ENCODE peak calls at places on chromosomes 13 and 19, in eight cellular contexts. J, F, C, B, O, Y, X and S are unnamed samples.

GRCh38 chr13:50451609-50452008 is 391.9 kb downstream of the DLEU7 start:
- DNase-seq in X (no peak), Y (no peak), B (no peak), F (no peak), O (no peak), C (no peak), J (no peak), S (no peak)

GRCh38 chr13:21696865-21697448 is 26.1 kb downstream of the FGF9 start:
- DNase-seq in X (no peak), C (no peak), J (no peak), B (no peak), F (no peak), Y (no peak), O (no peak), S (no peak)

GRCh38 chr13:113849546-113849945 is 14.3 kb downstream of the GAS6 start:
- DNase-seq in C (no peak), O (no peak), B (no peak), J (no peak), X (no peak), F (no peak), Y (no peak), S (no peak)

GRCh38 chr19:50204811-50205675 is 1.6 kb downstream of the MYH14 start:
- DNase-seq in F (peak; percentile 79), B (peak; percentile 52), Y (peak; percentile 71), C (peak; percentile 93), J (no peak), X (no peak), O (no peak), S (no peak)

GRCh38 chr13:82905071-82905470 is 977.2 kb downstream of the SLITRK1 start:
- DNase-seq in J (no peak), F (no peak), B (no peak), O (no peak), C (no peak), Y (no peak), X (no peak), S (no peak)

GRCh38 chr13:52599037-52599852 is 43.0 kb upstream of the HNRNPA1L2 start:
- DNase-seq in C (no peak), B (no peak), O (no peak), J (no peak), X (no peak), F (no peak), Y (no peak), S (no peak)

GRCh38 chr19:49497047-49497789 is 984 bp downstream of the RPS11 start:
- DNase-seq in F (peak; percentile 71), C (no peak), X (no peak), O (no peak), B (peak; percentile 63), Y (peak; percentile 32), J (no peak), S (no peak)

GRCh38 chr13:51323824-51324511 is 15.5 kb upstream of the SERPINE3 start:
- DNase-seq in F (no peak), C (no peak), J (no peak), Y (no peak), X (no peak), O (no peak), B (no peak), S (no peak)

GRCh38 chr19:34667349-34668076 is 9.4 kb downstream of the SCGB2B2 start:
- DNase-seq in X (no peak), B (no peak), F (no peak), O (no peak), Y (no peak), C (no peak), J (no peak), S (no peak)

GRCh38 chr19:55118401-55118991 is 1.1 kb upstream of the PPP1R12C start:
- DNase-seq in Y (peak; percentile 52), O (no peak), J (no peak), X (no peak), B (peak; percentile 19), F (peak; percentile 84), C (peak; percentile 56), S (no peak)

GRCh38 chr13:80444240-80445015 is 103.5 kb upstream of the SPRY2 start:
- DNase-seq in O (no peak), J (no peak), X (no peak), F (no peak), Y (no peak), B (no peak), C (no peak), S (no peak)

GRCh38 chr19:49106648-49107135 is 7.5 kb upstream of the LIN7B start:
- DNase-seq in J (no peak), O (no peak), Y (peak; percentile 62), F (no peak), B (peak; percentile 67), C (peak; percentile 48), X (no peak), S (no peak)

GRCh38 chr19:40091205-40092129 is 724 bp upstream of the ZNF780A start:
- DNase-seq in J (no peak), O (no peak), X (no peak), Y (no peak), B (no peak), C (no peak), F (no peak), S (no peak)

GRCh38 chr13:36362914-36363313 is 16.7 kb upstream of the SPART start:
- DNase-seq in F (no peak), J (no peak), O (no peak), Y (no peak), B (no peak), X (no peak), C (no peak), S (no peak)

GRCh38 chr19:18349524-18350128 is 9.2 kb downstream of the PGPEP1 start:
- DNase-seq in J (no peak), Y (peak; percentile 48), O (no peak), X (no peak), B (peak; percentile 43), C (no peak), F (peak; percentile 59), S (no peak)

GRCh38 chr19:27859689-27860088 is 1353.3 kb downstream of the UQCRFS1 start:
- DNase-seq in O (no peak), B (no peak), Y (no peak), J (no peak), C (no peak), F (no peak), X (no peak), S (no peak)

GRCh38 chr19:7926021-7926726 is at the start of gene CTXN1:
- DNase-seq in J (no peak), O (no peak), X (no peak), C (peak; percentile 75), B (peak; percentile 85), F (peak; percentile 66), Y (peak; percentile 81), S (no peak)

GRCh38 chr13:24104723-24105122 is 55.8 kb upstream of the SPATA13 start:
- DNase-seq in J (no peak), F (no peak), C (no peak), Y (no peak), O (no peak), B (no peak), X (no peak), S (no peak)

GRCh38 chr19:4061178-4061682 is 5.5 kb downstream of the ZBTB7A start:
- DNase-seq in O (no peak), J (no peak), Y (peak; percentile 83), C (no peak), X (peak; percentile 46), F (peak; percentile 84), B (no peak), S (no peak)

GRCh38 chr13:67934615-67935330 is 704.6 kb upstream of the PCDH9 start:
- DNase-seq in O (no peak), C (no peak), B (no peak), Y (no peak), J (no peak), X (no peak), F (no peak), S (no peak)

GRCh38 chr13:67935655-67936054 is 705.5 kb upstream of the PCDH9 start:
- DNase-seq in C (no peak), O (no peak), J (no peak), Y (no peak), X (no peak), B (no peak), F (no peak), S (no peak)

GRCh38 chr13:67932991-67933390 is 702.9 kb upstream of the PCDH9 start:
- DNase-seq in C (no peak), Y (no peak), B (no peak), J (no peak), X (no peak), F (no peak), O (no peak), S (no peak)
- TF ChIP-seq CTCF in C (no peak), Y (no peak), B (no peak), J (no peak), X (no peak), F (no peak), O (no peak), S (no peak)

GRCh38 chr19:52237771-52238400 is 31.5 kb upstream of the ZNF766 start:
- DNase-seq in J (peak; percentile 54), X (no peak), O (peak; percentile 8), C (peak; percentile 34), Y (peak; percentile 33), F (peak; percentile 41), B (peak; percentile 78), S (peak; percentile 27)
- TF ChIP-seq CTCF in J (peak; percentile 91), X (peak; percentile 87), O (peak; percentile 90), C (peak; percentile 86), Y (peak; percentile 91), F (peak; percentile 88), B (peak; percentile 85), S (peak; percentile 96)

DNA sequence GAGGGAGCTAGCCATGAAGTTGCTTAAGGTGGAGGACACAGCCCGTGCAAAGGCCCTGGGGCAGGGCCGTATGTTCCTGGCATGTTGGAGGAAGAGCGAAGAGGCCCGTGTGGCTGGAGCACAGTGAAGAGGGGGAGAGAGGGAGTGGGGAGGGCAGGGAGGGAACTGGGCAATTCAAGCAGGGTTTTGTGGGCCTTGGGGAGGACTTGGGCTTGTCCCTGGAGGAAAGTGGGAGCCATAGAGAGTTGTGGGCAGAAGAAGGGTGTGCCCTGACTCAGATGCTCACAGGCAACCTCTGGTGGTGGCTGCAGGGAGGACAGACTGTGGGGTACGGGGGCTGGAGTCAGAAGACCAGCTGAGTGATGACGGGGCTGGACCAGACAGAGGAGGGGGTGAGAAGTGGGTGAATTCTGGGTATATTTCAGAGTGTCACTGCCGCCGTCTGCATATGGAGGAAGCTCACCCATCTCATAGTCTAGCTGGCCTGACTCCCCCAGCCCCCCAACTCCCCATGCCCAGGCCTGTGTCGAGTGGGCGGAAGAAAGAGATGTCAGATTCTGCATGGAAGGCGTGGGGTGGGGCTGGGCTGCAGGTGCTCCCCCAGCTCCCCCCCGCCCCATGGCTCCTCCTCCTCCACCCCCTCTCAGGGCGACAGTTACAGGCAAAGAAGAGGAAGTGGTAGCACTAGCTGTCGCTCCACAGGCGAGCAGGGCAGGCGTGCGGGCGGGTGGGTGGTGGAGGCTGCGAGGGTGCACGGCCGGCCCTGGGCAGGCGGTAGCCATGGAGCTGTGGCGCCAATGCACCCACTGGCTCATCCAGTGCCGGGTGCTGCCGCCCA is at the start of gene VAV1:
- DNase-seq in X (no peak), F (peak; percentile 55), Y (peak; percentile 61), C (no peak), B (no peak), O (no peak), J (no peak), S (no peak)
- TF ChIP-seq CTCF in X (no peak), F (no peak), Y (no peak), C (peak; percentile 18), B (no peak), O (no peak), J (no peak), S (no peak)

DNA sequence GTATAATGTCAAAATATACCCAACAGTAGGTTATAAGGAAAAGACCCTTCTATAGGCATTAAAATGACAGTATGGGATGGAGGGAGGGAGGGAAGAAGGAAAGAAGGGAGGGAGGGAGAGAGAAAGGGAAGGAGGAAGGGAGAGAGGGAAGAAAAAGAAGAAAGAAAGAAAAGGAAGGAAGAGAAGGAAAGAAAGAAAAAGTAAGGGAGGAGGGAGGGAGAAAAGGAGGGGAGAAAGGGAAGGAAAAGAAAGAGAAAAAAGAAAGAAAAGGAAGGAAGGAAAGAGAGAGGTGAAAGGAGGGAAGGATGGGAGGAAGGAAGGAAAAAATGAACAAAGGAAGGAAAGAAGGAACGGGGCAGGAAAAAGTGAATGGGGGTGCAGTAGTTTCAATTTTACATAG is 35.3 kb upstream of the CACNA1A start:
- DNase-seq in O (no peak), C (no peak), B (no peak), J (no peak), F (no peak), Y (no peak), X (no peak), S (no peak)
- TF ChIP-seq CTCF in O (no peak), C (no peak), B (no peak), J (no peak), F (no peak), Y (no peak), X (no peak), S (no peak)